ENCODE peak calls at places on chromosome 11, in nine cellular contexts. T is prostate gland, C is uterus, R is H1, Z is sigmoid colon, Q is body of pancreas, W is tibial nerve, Y is heart left ventricle, J is IMR-90. K is an unnamed sample.

GRCh38 chr11:19666951-19667350 is 45.7 kb upstream of the NAV2 start:
- DNase-seq in W (no peak), Y (no peak), R (no peak), C (no peak), T (no peak), J (no peak), Q (no peak), Z (no peak), K (no peak)

GRCh38 chr11:128465531-128465930 is 121.8 kb downstream of the ETS1 start:
- DNase-seq in Q (no peak), Y (no peak), W (no peak), Z (no peak), R (no peak), C (no peak), J (no peak), T (no peak), K (no peak)

GRCh38 chr11:125244166-125244565 is 79.6 kb downstream of the PKNOX2 start:
- DNase-seq in Q (no peak), T (no peak), R (no peak), W (no peak), Y (no peak), C (no peak), Z (no peak), J (no peak), K (no peak)

GRCh38 chr11:3888876-3889275 is 33.4 kb downstream of the STIM1 start:
- DNase-seq in Y (no peak), J (no peak), Q (no peak), T (no peak), Z (no peak), R (no peak), C (no peak), W (no peak), K (no peak)

GRCh38 chr11:9313648-9314290 is 624 bp downstream of the TMEM41B start:
- DNase-seq in Z (peak; percentile 67), R (no peak), J (peak; percentile 8), W (no peak), Q (peak; percentile 34), C (peak; percentile 25), Y (no peak), T (peak; percentile 8), K (peak; percentile 35)

GRCh38 chr11:2086239-2087040 is 52.7 kb downstream of the IGF2 start:
- DNase-seq in C (no peak), T (no peak), Q (no peak), Y (peak; percentile 20), Z (peak; percentile 57), J (no peak), R (no peak), W (no peak), K (no peak)

GRCh38 chr11:1632053-1632714 is 2.6 kb downstream of the KRTAP5-5 start:
- DNase-seq in J (no peak), R (no peak), T (no peak), C (no peak), Y (no peak), Z (peak; percentile 44), Q (peak; percentile 84), W (no peak), K (no peak)

GRCh38 chr11:19814421-19814820 is 101.8 kb downstream of the NAV2 start:
- DNase-seq in J (no peak), W (no peak), C (no peak), T (no peak), R (no peak), Q (no peak), Y (no peak), Z (no peak), K (no peak)

GRCh38 chr11:47000033-47000432 is 63.5 kb downstream of the CSTPP1 start:
- DNase-seq in C (no peak), R (no peak), J (no peak), T (no peak), Z (no peak), Y (no peak), Q (no peak), W (no peak), K (no peak)

GRCh38 chr11:429931-430456 is 11.8 kb downstream of the ANO9 start:
- DNase-seq in W (no peak), J (no peak), C (no peak), R (peak; percentile 62), Y (peak; percentile 11), Z (no peak), T (no peak), Q (no peak), K (no peak)

GRCh38 chr11:11798586-11799438 is 43.0 kb upstream of the USP47 start:
- DNase-seq in T (peak; percentile 62), W (peak; percentile 86), Q (peak; percentile 92), J (peak; percentile 78), Z (peak; percentile 92), C (peak; percentile 86), R (peak; percentile 89), Y (peak; percentile 89), K (peak; percentile 70)

GRCh38 chr11:64355078-64355940 is 3.7 kb upstream of the RPS6KA4 start:
- DNase-seq in Q (peak; percentile 91), J (peak; percentile 77), Y (peak; percentile 88), R (peak; percentile 85), W (peak; percentile 47), T (peak; percentile 73), C (peak; percentile 71), Z (peak; percentile 89), K (peak; percentile 80)

GRCh38 chr11:74442601-74443000 is 24.7 kb downstream of the KCNE3 start:
- DNase-seq in T (no peak), R (no peak), J (peak; percentile 52), Y (no peak), Z (no peak), W (no peak), C (no peak), Q (no peak), K (no peak)

GRCh38 chr11:120017582-120017981 is 120.3 kb downstream of the TRIM29 start:
- DNase-seq in Q (no peak), Z (no peak), T (no peak), Y (no peak), J (no peak), W (no peak), R (no peak), C (no peak), K (no peak)

GRCh38 chr11:96464695-96465307 is 75.0 kb downstream of the JRKL start:
- DNase-seq in Q (no peak), Y (no peak), C (no peak), W (no peak), R (no peak), J (peak; percentile 78), Z (no peak), T (no peak), K (no peak)
- H3K4me3 ChIP-seq in Q (no peak overlapping the region), Y (no peak overlapping the region), C (no peak overlapping the region), W (no peak overlapping the region), R (no peak overlapping the region), J (no peak overlapping the region), Z (no peak overlapping the region), T (no peak overlapping the region), K (no peak overlapping the region)

DNA sequence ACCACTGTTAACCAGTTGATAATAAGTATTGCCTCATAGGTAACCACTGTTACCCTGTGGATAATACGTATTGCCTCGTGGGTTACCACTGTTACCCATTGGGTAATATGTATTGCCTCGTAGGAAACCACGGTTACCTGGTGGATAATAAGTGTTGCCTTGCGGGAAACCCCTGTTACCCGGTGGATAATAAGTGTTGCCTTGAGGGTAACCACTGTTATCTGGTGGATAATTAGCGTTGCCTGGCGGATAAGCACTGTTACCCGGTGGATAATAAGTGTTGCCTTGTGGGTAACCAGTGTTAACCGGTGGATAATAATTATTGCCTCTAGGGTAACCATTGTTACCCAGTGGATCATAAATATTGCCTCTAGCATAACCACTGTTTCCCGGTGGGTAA is 27.3 kb upstream of the NXPE4 start:
- DNase-seq in C (no peak), Z (no peak), W (no peak), Y (no peak), Q (no peak), R (no peak), J (no peak), T (no peak), K (no peak)
- H3K9me3 ChIP-seq in C (no peaks in the 10 kb centered on the region), Z (no peaks in the 10 kb centered on the region), W (no peaks in the 10 kb centered on the region), Y (no peaks in the 10 kb centered on the region), Q (no peaks in the 10 kb centered on the region), R (peaks cover 55% of the 10 kb centered on the region), J (no peaks in the 10 kb centered on the region), T (no peaks in the 10 kb centered on the region), K (no peaks in the 10 kb centered on the region)

GRCh38 chr11:133824593-133824992 is 20.7 kb downstream of the SPATA19 start:
- DNase-seq in W (no peak), J (no peak), T (no peak), C (no peak), Y (no peak), R (peak; percentile 40), Q (no peak), Z (no peak), K (no peak)

GRCh38 chr11:133823211-133823610 is 22.1 kb downstream of the SPATA19 start:
- DNase-seq in J (no peak), R (peak; percentile 27), Z (no peak), T (no peak), C (no peak), Y (no peak), W (no peak), Q (no peak), K (no peak)

GRCh38 chr11:133825666-133826065 is 19.6 kb downstream of the SPATA19 start:
- DNase-seq in J (no peak), R (peak; percentile 19), Z (no peak), W (no peak), T (no peak), Y (no peak), Q (no peak), C (no peak), K (no peak)

GRCh38 chr11:133827556-133827955 is 17.8 kb downstream of the SPATA19 start:
- DNase-seq in Y (no peak), Q (no peak), R (no peak), J (no peak), T (no peak), C (no peak), W (no peak), Z (no peak), K (no peak)

DNA sequence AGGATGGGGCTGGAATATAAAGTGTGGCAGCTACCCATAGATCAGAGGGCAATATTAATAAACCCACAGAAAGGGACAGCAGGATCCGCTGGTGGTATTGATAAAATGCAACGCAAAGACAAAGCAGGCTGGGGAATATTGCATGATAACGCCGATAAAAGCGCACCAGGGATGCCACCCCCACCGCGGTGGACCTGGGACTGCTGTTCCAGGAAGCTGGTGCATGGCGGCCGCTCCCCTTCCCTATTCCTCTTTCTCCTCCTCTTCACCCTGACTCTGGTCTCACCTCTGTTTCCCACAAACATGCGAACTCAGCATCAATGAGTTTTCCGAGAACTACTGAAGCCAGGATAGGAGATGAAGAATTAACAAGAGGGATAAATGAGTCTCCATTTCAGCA is 20.2 kb downstream of the SPATA19 start:
- DNase-seq in W (no peak), Y (no peak), Q (no peak), R (peak; percentile 22), Z (no peak), T (no peak), J (no peak), C (no peak), K (no peak)
- TF ChIP-seq POLR2A in W (no peak), Y (no peak), Q (no peak), R (no peak), Z (no peak), T (no peak), J (no peak), C (no peak), K (no peak)

DNA sequence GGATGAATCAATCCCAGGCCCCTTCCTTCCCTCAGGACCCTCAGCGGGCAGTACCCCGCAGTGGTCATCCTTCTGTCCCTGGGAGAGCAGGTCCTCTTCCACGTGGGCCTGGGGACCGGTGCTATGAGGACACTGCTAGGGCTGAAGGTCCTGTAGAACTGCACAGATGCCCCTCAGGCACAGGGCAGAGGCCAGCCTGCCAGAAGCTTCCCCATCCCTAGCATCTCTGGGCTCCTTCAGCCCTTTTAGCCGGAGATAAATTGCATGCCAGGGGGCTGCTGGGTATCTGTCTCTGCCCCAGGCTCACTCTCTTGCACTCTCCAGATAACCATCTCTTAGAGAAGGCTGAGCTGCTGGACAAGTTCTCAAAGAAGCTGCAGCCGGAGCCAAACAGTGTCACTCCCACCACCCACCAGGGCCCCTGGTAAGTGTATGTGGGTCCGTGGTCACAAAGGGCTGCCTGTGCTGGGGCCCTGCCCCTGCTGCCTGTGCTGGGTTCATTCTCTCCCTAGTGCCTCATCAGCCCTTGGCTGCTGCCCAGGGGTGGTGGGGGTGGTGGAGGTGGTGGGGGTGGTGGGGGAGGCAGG is 2.3 kb downstream of the ATG16L2 start:
- DNase-seq in T (no peak), Q (no peak), C (no peak), W (no peak), Y (peak; percentile 28), Z (no peak), J (peak; percentile 18), R (no peak), K (no peak)
- H3K4me3 ChIP-seq in T (no peak overlapping the region), Q (no peak overlapping the region), C (no peak overlapping the region), W (no peak overlapping the region), Y (no peak overlapping the region), Z (no peak overlapping the region), J (no peak overlapping the region), R (no peak overlapping the region), K (no peak overlapping the region)